ENCODE peak calls at places on chromosomes 6 and 20, in six cellular contexts. W is NCI-H1694 treated with DMSO at 0.1 percent for 48 hours; M is left ventricle myocardium superior; Z is T follicular helper cell; L is OCI-M1; K is activated CD4-positive, alpha-beta T cell treated with anti-CD3 and anti-CD28 coated beads for 1 hour. C is an unnamed sample.

GRCh38 chr6:160455484-160456213 is 107.5 kb downstream of the SLC22A3 start:
- DNase-seq in M (peak), L (peak), W (peak), K (peak), Z (peak), C (peak)

GRCh38 chr6:83474309-83474708 is 38.0 kb upstream of the PRSS35 start:
- DNase-seq in Z (no peak), W (no peak), L (no peak), M (no peak), K (no peak), C (no peak)

GRCh38 chr6:147245693-147246092 is 41.5 kb downstream of the STXBP5 start:
- DNase-seq in Z (no peak), L (no peak), M (no peak), W (no peak), K (no peak), C (no peak)

GRCh38 chr6:56292505-56293181 is 45.3 kb upstream of the COL21A1 start:
- DNase-seq in Z (no peak), M (no peak), L (peak), W (peak), K (no peak), C (peak)

GRCh38 chr6:165568326-165568725 is 94.7 kb downstream of the PDE10A start:
- DNase-seq in L (no peak), W (no peak), M (no peak), K (no peak), Z (no peak), C (no peak)

GRCh38 chr6:130643361-130643760 is 183.8 kb upstream of the SMLR1 start:
- DNase-seq in W (no peak), L (no peak), K (no peak), Z (no peak), M (no peak), C (no peak)

GRCh38 chr6:93040375-93040774 is 379.0 kb downstream of the EPHA7 start:
- DNase-seq in W (no peak), K (no peak), M (no peak), L (peak), Z (no peak), C (peak)

GRCh38 chr6:30463651-30464618 is 25.4 kb upstream of the HLA-E start:
- DNase-seq in M (peak), Z (peak), K (peak), W (no peak), L (peak), C (peak)

GRCh38 chr20:61803416-61803902 is 262.2 kb downstream of the TAF4 start:
- DNase-seq in W (no peak), Z (no peak), M (peak), L (no peak), K (no peak), C (no peak)

GRCh38 chr20:9507544-9508239 is 6.7 kb upstream of the LAMP5 start:
- DNase-seq in Z (no peak), L (no peak), W (no peak), K (no peak), M (no peak), C (peak)

GRCh38 chr6:148251286-148251685 is 91.4 kb upstream of the SASH1 start:
- DNase-seq in L (peak), K (no peak), M (no peak), Z (no peak), W (no peak), C (peak)

GRCh38 chr6:5398530-5398929 is 137.2 kb downstream of the FARS2 start:
- DNase-seq in K (no peak), Z (no peak), W (peak), L (peak), M (no peak), C (peak)

GRCh38 chr6:138815797-138816528 is 20.1 kb downstream of the ECT2L start:
- DNase-seq in Z (no peak), M (no peak), L (peak), W (peak), K (no peak), C (peak)

GRCh38 chr6:109237082-109237985 is 142.0 kb downstream of the CEP57L1 start:
- DNase-seq in M (no peak), W (no peak), K (no peak), Z (no peak), L (peak), C (peak)

GRCh38 chr6:36595168-36595818 is 1.1 kb downstream of the SRSF3 start:
- DNase-seq in Z (peak), M (no peak), K (no peak), W (no peak), L (peak), C (no peak)

GRCh38 chr20:17533396-17533795 is 2.2 kb upstream of the BFSP1 start:
- DNase-seq in M (no peak), K (no peak), W (no peak), L (peak), Z (no peak), C (peak)

GRCh38 chr6:89272611-89273010 is 42.5 kb downstream of the GABRR2 start:
- DNase-seq in K (no peak), Z (no peak), L (no peak), M (no peak), W (no peak), C (no peak)

GRCh38 chr20:33370296-33370695 is 31.0 kb downstream of the CDK5RAP1 start:
- DNase-seq in L (no peak), Z (peak), W (no peak), K (peak), M (no peak), C (peak)

GRCh38 chr6:723540-723939 is 30.6 kb upstream of the EXOC2 start:
- DNase-seq in W (no peak), K (no peak), M (no peak), L (no peak), Z (no peak), C (peak)

GRCh38 chr6:159716247-159717086 is 10.8 kb upstream of the WTAP start:
- DNase-seq in W (peak), L (peak), K (no peak), Z (no peak), M (no peak), C (peak)

GRCh38 chr6:20341564-20341963 is 60.1 kb upstream of the E2F3 start:
- DNase-seq in Z (no peak), L (no peak), M (no peak), K (no peak), W (no peak), C (no peak)

GRCh38 chr6:106056738-106057390 is 29.3 kb upstream of the PRDM1 start:
- DNase-seq in Z (no peak), W (no peak), M (no peak), L (no peak), K (no peak), C (no peak)

GRCh38 chr20:2838170-2838797 is 2.2 kb downstream of the PCED1A start:
- DNase-seq in M (no peak), Z (no peak), K (no peak), W (no peak), L (no peak), C (no peak)

GRCh38 chr6:7518853-7519252 is 22.6 kb upstream of the DSP start:
- DNase-seq in K (no peak), M (no peak), L (no peak), W (no peak), Z (no peak), C (no peak)

C was measured in MV-4-11.